ENCODE peak calls at places on chromosomes 12 and 14, in five cellular contexts. Q is neural progenitor cell, Y is K562, C is mesendoderm, E is PC-3. S is an unnamed sample.

GRCh38 chr14:69260246-69260978 is 454 bp downstream of the GALNT16 start:
- DNase-seq in Q (peak; percentile 89), Y (no peak), C (peak; percentile 79), E (no peak), S (peak; percentile 88)

GRCh38 chr12:48126953-48127630 is 7.9 kb downstream of the PFKM start:
- DNase-seq in Q (no peak), Y (no peak), C (no peak), E (no peak), S (no peak)

GRCh38 chr12:125191361-125192087 is 126.3 kb downstream of the AACS start:
- DNase-seq in Q (no peak), Y (no peak), C (no peak), E (no peak), S (no peak)

GRCh38 chr12:75978677-75979076 is 52.9 kb downstream of the PHLDA1 start:
- DNase-seq in Q (no peak), Y (no peak), C (no peak), E (peak; percentile 18), S (no peak)

GRCh38 chr12:12983420-12984035 is 16.5 kb downstream of the HEBP1 start:
- DNase-seq in Q (no peak), Y (peak; percentile 16), C (peak; percentile 49), E (peak; percentile 63), S (no peak)

GRCh38 chr12:11321980-11322379 is 11.7 kb upstream of the PRB4 start:
- DNase-seq in Q (no peak), Y (no peak), C (no peak), E (peak; percentile 22), S (no peak)

GRCh38 chr12:31362115-31362758 is 36.3 kb upstream of the SINHCAF start:
- DNase-seq in Q (peak; percentile 72), Y (peak; percentile 22), C (peak; percentile 69), E (no peak), S (peak; percentile 89)

GRCh38 chr14:53355581-53356112 is 202.5 kb upstream of the DDHD1 start:
- DNase-seq in Q (peak; percentile 89), Y (no peak), C (peak; percentile 100), E (peak; percentile 49), S (peak; percentile 94)

GRCh38 chr12:126858586-126858985 is 1408.4 kb upstream of the TMEM132C start:
- DNase-seq in Q (no peak), Y (no peak), C (no peak), E (no peak), S (no peak)

GRCh38 chr12:29164477-29165163 is 15.5 kb downstream of the FAR2 start:
- DNase-seq in Q (no peak), Y (no peak), C (peak; percentile 51), E (peak; percentile 91), S (no peak)

GRCh38 chr12:88052686-88053085 is 23.5 kb upstream of the C12orf50 start:
- DNase-seq in Q (peak; percentile 53), Y (peak; percentile 15), C (peak; percentile 62), E (peak; percentile 67), S (peak; percentile 79)

GRCh38 chr14:94623856-94624499 is 11.8 kb downstream of the SERPINA3 start:
- DNase-seq in Q (no peak), Y (no peak), C (no peak), E (no peak), S (no peak)

GRCh38 chr14:67332468-67332867 is 27.1 kb downstream of the ATP6V1D start:
- DNase-seq in Q (no peak), Y (no peak), C (peak; percentile 46), E (peak; percentile 54), S (no peak)

GRCh38 chr12:11981174-11981733 is 89.5 kb upstream of the BCL2L14 start:
- DNase-seq in Q (no peak), Y (no peak), C (no peak), E (peak; percentile 62), S (peak; percentile 35)

GRCh38 chr12:113249546-113249945 is 28.3 kb downstream of the TPCN1 start:
- DNase-seq in Q (no peak), Y (no peak), C (no peak), E (no peak), S (no peak)

GRCh38 chr14:65750906-65751305 is 338.4 kb downstream of the FUT8 start:
- DNase-seq in Q (no peak), Y (no peak), C (peak; percentile 19), E (no peak), S (no peak)

GRCh38 chr12:31797230-31797872 is 68.5 kb upstream of the AMN1 start:
- DNase-seq in Q (no peak), Y (no peak), C (no peak), E (no peak), S (no peak)

GRCh38 chr12:2819810-2820209 is 7.3 kb downstream of the ITFG2 start:
- DNase-seq in Q (no peak), Y (no peak), C (no peak), E (no peak), S (no peak)

GRCh38 chr14:67571275-67571990 is 28.6 kb downstream of the PIGH start:
- DNase-seq in Q (peak; percentile 77), Y (peak; percentile 54), C (peak; percentile 71), E (peak; percentile 67), S (peak; percentile 89)

GRCh38 chr14:86777950-86778602 is 1214.9 kb downstream of the GALC start:
- DNase-seq in Q (no peak), Y (no peak), C (no peak), E (peak; percentile 86), S (no peak)

GRCh38 chr12:113040722-113041168 is 15.8 kb upstream of the DTX1 start:
- DNase-seq in Q (no peak), Y (no peak), C (peak; percentile 59), E (peak; percentile 92), S (no peak)

GRCh38 chr12:115149685-115150378 is 465.9 kb upstream of the TBX3 start:
- DNase-seq in Q (no peak), Y (no peak), C (no peak), E (peak; percentile 79), S (no peak)

GRCh38 chr12:68733661-68734071 is 12.3 kb upstream of the SLC35E3 start:
- DNase-seq in Q (no peak), Y (no peak), C (peak; percentile 52), E (peak; percentile 15), S (no peak)

GRCh38 chr12:34394211-34395055 is 372.1 kb downstream of the ALG10 start:
- DNase-seq in Q (no peak), Y (no peak), C (no peak), E (no peak), S (peak; percentile 15)

GRCh38 chr14:106657460-106657859 is 1131.1 kb downstream of the TMEM121 start:
- DNase-seq in Q (no peak), Y (no peak), C (no peak), E (no peak), S (no peak)

GRCh38 chr14:24092960-24093900 is 881 bp upstream of the PCK2 start:
- DNase-seq in Q (no peak), Y (no peak), C (peak; percentile 16), E (no peak), S (no peak)

GRCh38 chr14:30559638-30560071 is 697 bp downstream of the G2E3 start:
- DNase-seq in Q (peak; percentile 75), Y (no peak), C (peak; percentile 72), E (peak; percentile 54), S (peak; percentile 56)

GRCh38 chr12:121295746-121296617 is 527 bp downstream of the CAMKK2 start:
- DNase-seq in Q (peak; percentile 56), Y (peak; percentile 83), C (peak; percentile 35), E (peak; percentile 21), S (peak; percentile 79)

GRCh38 chr12:121295123-121295745 is 1.3 kb downstream of the CAMKK2 start:
- DNase-seq in Q (peak; percentile 59), Y (no peak), C (peak; percentile 70), E (peak; percentile 28), S (peak; percentile 77)

GRCh38 chr12:121293603-121294002 is 2.9 kb downstream of the CAMKK2 start:
- DNase-seq in Q (no peak), Y (no peak), C (no peak), E (no peak), S (no peak)

GRCh38 chr12:121296618-121297476 is at the start of gene CAMKK2:
- DNase-seq in Q (peak; percentile 96), Y (peak; percentile 95), C (peak; percentile 94), E (peak; percentile 91), S (peak; percentile 96)

GRCh38 chr12:121294151-121294889 is 2.2 kb downstream of the CAMKK2 start:
- DNase-seq in Q (no peak), Y (no peak), C (no peak), E (no peak), S (no peak)
- H3K4me1 ChIP-seq in Q (peaks cover 7% of the 10 kb centered on the region), Y (peaks cover 22% of the 10 kb centered on the region), C (peaks cover 8% of the 10 kb centered on the region), E (peaks cover 12% of the 10 kb centered on the region), S (no peaks in the 10 kb centered on the region)

GRCh38 chr12:9133243-9133938 is 17.7 kb upstream of the A2M start:
- DNase-seq in Q (no peak), Y (no peak), C (no peak), E (no peak), S (no peak)
- H3K27ac ChIP-seq in Q (no peak overlapping the region), Y (no peak overlapping the region), C (no peak overlapping the region), E (no peak overlapping the region), S (no peak overlapping the region)

GRCh38 chr12:96194901-96195844 is 998 bp downstream of the ELK3 start:
- DNase-seq in Q (peak; percentile 56), Y (peak; percentile 30), C (peak; percentile 84), E (peak; percentile 83), S (peak; percentile 83)

GRCh38 chr12:96192926-96193573 is 1.1 kb upstream of the ELK3 start:
- DNase-seq in Q (no peak), Y (no peak), C (no peak), E (no peak), S (no peak)

GRCh38 chr12:96195845-96196451 is 1.8 kb downstream of the ELK3 start:
- DNase-seq in Q (peak; percentile 75), Y (no peak), C (peak; percentile 89), E (peak; percentile 65), S (peak; percentile 87)

GRCh38 chr12:96193725-96194571 is at the start of gene ELK3:
- DNase-seq in Q (peak; percentile 71), Y (peak; percentile 89), C (peak; percentile 72), E (peak; percentile 74), S (peak; percentile 85)

DNA sequence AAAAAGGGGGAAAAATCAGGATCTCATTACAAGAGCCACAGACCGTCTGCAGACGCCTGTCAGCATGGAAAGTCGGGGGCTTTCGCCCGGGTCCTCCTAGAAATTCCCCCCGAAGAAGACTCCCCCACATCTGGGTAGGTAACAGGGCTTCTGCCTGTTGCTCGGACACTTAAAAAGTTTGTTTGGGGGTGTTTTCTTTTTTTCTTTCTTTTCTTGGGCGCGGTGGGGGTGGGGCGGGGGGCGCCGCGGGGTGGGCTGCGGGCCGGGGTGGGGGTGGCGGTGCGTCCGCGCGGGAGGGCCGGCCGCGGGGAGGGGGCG is 356 bp downstream of the ELK3 start:
- DNase-seq in Q (no peak), Y (no peak), C (no peak), E (no peak), S (no peak)
- H3K9ac ChIP-seq in Q (no peak overlapping the region), Y (peak overlapping the region; percentile 89), C (peak overlapping the region; percentile 78), E (peak overlapping the region; percentile 79), S (peak overlapping the region; percentile 38)

GRCh38 chr14:57171903-57172302 is 96.8 kb downstream of the EXOC5 start:
- DNase-seq in Q (no peak), Y (no peak), C (no peak), E (no peak), S (no peak)
- H3K4me1 ChIP-seq in Q (peaks cover 9% of the 10 kb centered on the region), Y (no peaks in the 10 kb centered on the region), C (no peaks in the 10 kb centered on the region), E (no peaks in the 10 kb centered on the region), S (no peaks in the 10 kb centered on the region)

S was measured in endodermal cell.